ENCODE peak calls at places on chromosomes 2 and 18, in eight cellular contexts. One of them, this sample, is unnamed.

GRCh38 chr2:17538844-17539554 is 1.5 kb upstream of the VSNL1 start:
- DNase-seq in epithelial cell of esophagus: peak; percentile 98
- DNase-seq in H9: peak; percentile 78
- DNase-seq in GM12865: peak; percentile 37
- DNase-seq in fibroblast of mammary gland: peak; percentile 25
- DNase-seq in cardiac fibroblast: peak; percentile 63
- DNase-seq in stomach: peak; percentile 78
- DNase-seq in tibial artery: peak; percentile 58
- DNase-seq in this sample: no peak

GRCh38 chr2:58634653-58635347 is 393.7 kb upstream of the FANCL start:
- DNase-seq in fibroblast of mammary gland: peak; percentile 29
- DNase-seq in tibial artery: no peak
- DNase-seq in GM12865: no peak
- DNase-seq in stomach: no peak
- DNase-seq in H9: no peak
- DNase-seq in cardiac fibroblast: no peak
- DNase-seq in epithelial cell of esophagus: peak; percentile 84
- DNase-seq in this sample: no peak

GRCh38 chr2:127419448-127420038 is 1.3 kb downstream of the PROC start:
- DNase-seq in H9: no peak
- DNase-seq in cardiac fibroblast: no peak
- DNase-seq in tibial artery: no peak
- DNase-seq in fibroblast of mammary gland: no peak
- DNase-seq in epithelial cell of esophagus: no peak
- DNase-seq in stomach: peak; percentile 20
- DNase-seq in GM12865: no peak
- DNase-seq in this sample: no peak

GRCh38 chr2:13193075-13193474 is 476.3 kb downstream of the TRIB2 start:
- DNase-seq in cardiac fibroblast: peak; percentile 12
- DNase-seq in tibial artery: no peak
- DNase-seq in GM12865: peak; percentile 65
- DNase-seq in stomach: no peak
- DNase-seq in epithelial cell of esophagus: peak; percentile 34
- DNase-seq in H9: no peak
- DNase-seq in fibroblast of mammary gland: peak; percentile 14
- DNase-seq in this sample: no peak

GRCh38 chr18:57091231-57091630 is 55.7 kb upstream of the BOD1L2 start:
- DNase-seq in H9: no peak
- DNase-seq in cardiac fibroblast: no peak
- DNase-seq in fibroblast of mammary gland: no peak
- DNase-seq in tibial artery: no peak
- DNase-seq in stomach: no peak
- DNase-seq in epithelial cell of esophagus: no peak
- DNase-seq in GM12865: no peak
- DNase-seq in this sample: no peak

GRCh38 chr2:117980381-117980780 is 33.5 kb downstream of the CCDC93 start:
- DNase-seq in cardiac fibroblast: peak; percentile 44
- DNase-seq in tibial artery: no peak
- DNase-seq in GM12865: no peak
- DNase-seq in fibroblast of mammary gland: peak; percentile 87
- DNase-seq in epithelial cell of esophagus: no peak
- DNase-seq in stomach: no peak
- DNase-seq in H9: no peak
- DNase-seq in this sample: no peak

GRCh38 chr2:172431428-172431827 is 4.0 kb downstream of the ITGA6 start:
- DNase-seq in fibroblast of mammary gland: no peak
- DNase-seq in cardiac fibroblast: no peak
- DNase-seq in epithelial cell of esophagus: no peak
- DNase-seq in H9: no peak
- DNase-seq in stomach: peak; percentile 90
- DNase-seq in tibial artery: peak; percentile 24
- DNase-seq in GM12865: no peak
- DNase-seq in this sample: no peak

GRCh38 chr2:71880846-71881610 is 266.6 kb downstream of the CYP26B1 start:
- DNase-seq in GM12865: peak; percentile 21
- DNase-seq in epithelial cell of esophagus: peak; percentile 60
- DNase-seq in fibroblast of mammary gland: peak; percentile 84
- DNase-seq in tibial artery: peak; percentile 77
- DNase-seq in stomach: no peak
- DNase-seq in cardiac fibroblast: peak; percentile 64
- DNase-seq in H9: no peak
- DNase-seq in this sample: no peak

GRCh38 chr2:236397681-236398080 is 133.5 kb upstream of the ASB18 start:
- DNase-seq in cardiac fibroblast: no peak
- DNase-seq in H9: no peak
- DNase-seq in epithelial cell of esophagus: no peak
- DNase-seq in stomach: no peak
- DNase-seq in GM12865: no peak
- DNase-seq in tibial artery: no peak
- DNase-seq in fibroblast of mammary gland: no peak
- DNase-seq in this sample: no peak

GRCh38 chr18:76131738-76132137 is 363.3 kb downstream of the ZNF516 start:
- DNase-seq in GM12865: no peak
- DNase-seq in fibroblast of mammary gland: peak; percentile 66
- DNase-seq in H9: no peak
- DNase-seq in stomach: no peak
- DNase-seq in epithelial cell of esophagus: peak; percentile 79
- DNase-seq in cardiac fibroblast: no peak
- DNase-seq in tibial artery: no peak
- DNase-seq in this sample: no peak

GRCh38 chr2:97675714-97676113 is 6.2 kb downstream of the C2orf92 start:
- DNase-seq in epithelial cell of esophagus: no peak
- DNase-seq in GM12865: no peak
- DNase-seq in stomach: no peak
- DNase-seq in fibroblast of mammary gland: no peak
- DNase-seq in tibial artery: no peak
- DNase-seq in H9: no peak
- DNase-seq in cardiac fibroblast: no peak
- DNase-seq in this sample: peak; percentile 10

GRCh38 chr2:17800219-17800618 is 16.0 kb upstream of the MSGN1 start:
- DNase-seq in GM12865: no peak
- DNase-seq in epithelial cell of esophagus: no peak
- DNase-seq in stomach: no peak
- DNase-seq in H9: no peak
- DNase-seq in cardiac fibroblast: peak; percentile 39
- DNase-seq in tibial artery: no peak
- DNase-seq in fibroblast of mammary gland: no peak
- DNase-seq in this sample: no peak

GRCh38 chr18:36419913-36420531 is 122.5 kb downstream of the FHOD3 start:
- DNase-seq in epithelial cell of esophagus: peak; percentile 89
- DNase-seq in H9: no peak
- DNase-seq in GM12865: peak; percentile 79
- DNase-seq in cardiac fibroblast: no peak
- DNase-seq in tibial artery: no peak
- DNase-seq in stomach: no peak
- DNase-seq in fibroblast of mammary gland: peak; percentile 67
- DNase-seq in this sample: no peak

GRCh38 chr18:49075697-49076096 is 124.9 kb upstream of the SMAD7 start:
- DNase-seq in tibial artery: no peak
- DNase-seq in epithelial cell of esophagus: no peak
- DNase-seq in H9: no peak
- DNase-seq in cardiac fibroblast: no peak
- DNase-seq in fibroblast of mammary gland: no peak
- DNase-seq in GM12865: no peak
- DNase-seq in stomach: no peak
- DNase-seq in this sample: no peak

GRCh38 chr2:70509565-70509964 is 44.1 kb downstream of the TGFA start:
- DNase-seq in tibial artery: no peak
- DNase-seq in GM12865: no peak
- DNase-seq in cardiac fibroblast: no peak
- DNase-seq in fibroblast of mammary gland: peak; percentile 20
- DNase-seq in epithelial cell of esophagus: peak; percentile 93
- DNase-seq in H9: no peak
- DNase-seq in stomach: peak; percentile 36
- DNase-seq in this sample: peak; percentile 49

GRCh38 chr2:197076652-197077051 is 150.1 kb upstream of the PGAP1 start:
- DNase-seq in GM12865: no peak
- DNase-seq in stomach: no peak
- DNase-seq in fibroblast of mammary gland: no peak
- DNase-seq in cardiac fibroblast: no peak
- DNase-seq in epithelial cell of esophagus: no peak
- DNase-seq in tibial artery: no peak
- DNase-seq in H9: no peak
- DNase-seq in this sample: no peak

GRCh38 chr2:189698020-189698887 is 23.8 kb downstream of the ANKAR start:
- DNase-seq in epithelial cell of esophagus: peak; percentile 54
- DNase-seq in stomach: peak; percentile 30
- DNase-seq in tibial artery: peak; percentile 36
- DNase-seq in cardiac fibroblast: peak; percentile 69
- DNase-seq in GM12865: peak; percentile 54
- DNase-seq in fibroblast of mammary gland: peak; percentile 64
- DNase-seq in H9: peak; percentile 86
- DNase-seq in this sample: no peak

GRCh38 chr2:127953849-127954248 is 68.1 kb upstream of the AMMECR1L start:
- DNase-seq in fibroblast of mammary gland: no peak
- DNase-seq in stomach: no peak
- DNase-seq in GM12865: no peak
- DNase-seq in H9: no peak
- DNase-seq in epithelial cell of esophagus: no peak
- DNase-seq in tibial artery: no peak
- DNase-seq in cardiac fibroblast: no peak
- DNase-seq in this sample: no peak

GRCh38 chr2:143263045-143263625 is 133.9 kb downstream of the ARHGAP15 start:
- DNase-seq in stomach: no peak
- DNase-seq in cardiac fibroblast: no peak
- DNase-seq in GM12865: no peak
- DNase-seq in fibroblast of mammary gland: peak; percentile 15
- DNase-seq in tibial artery: no peak
- DNase-seq in H9: peak; percentile 38
- DNase-seq in epithelial cell of esophagus: peak; percentile 27
- DNase-seq in this sample: no peak
- TF ChIP-seq CTCF in stomach: no peak
- TF ChIP-seq CTCF in cardiac fibroblast: peak; percentile 21
- TF ChIP-seq CTCF in GM12865: no peak
- TF ChIP-seq CTCF in fibroblast of mammary gland: peak; percentile 30
- TF ChIP-seq CTCF in tibial artery: no peak
- TF ChIP-seq CTCF in H9: peak; percentile 69
- TF ChIP-seq CTCF in epithelial cell of esophagus: no peak
- TF ChIP-seq CTCF in this sample: no peak

GRCh38 chr2:264493-265468 is at the start of gene ACP1:
- DNase-seq in GM12865: peak; percentile 98
- DNase-seq in stomach: peak; percentile 99
- DNase-seq in fibroblast of mammary gland: peak; percentile 92
- DNase-seq in cardiac fibroblast: peak; percentile 96
- DNase-seq in tibial artery: peak; percentile 89
- DNase-seq in epithelial cell of esophagus: peak; percentile 99
- DNase-seq in H9: peak; percentile 99
- DNase-seq in this sample: peak; percentile 98
- TF ChIP-seq CTCF in GM12865: no peak
- TF ChIP-seq CTCF in stomach: no peak
- TF ChIP-seq CTCF in fibroblast of mammary gland: no peak
- TF ChIP-seq CTCF in cardiac fibroblast: no peak
- TF ChIP-seq CTCF in tibial artery: no peak
- TF ChIP-seq CTCF in epithelial cell of esophagus: no peak
- TF ChIP-seq CTCF in H9: no peak
- TF ChIP-seq CTCF in this sample: no peak

DNA sequence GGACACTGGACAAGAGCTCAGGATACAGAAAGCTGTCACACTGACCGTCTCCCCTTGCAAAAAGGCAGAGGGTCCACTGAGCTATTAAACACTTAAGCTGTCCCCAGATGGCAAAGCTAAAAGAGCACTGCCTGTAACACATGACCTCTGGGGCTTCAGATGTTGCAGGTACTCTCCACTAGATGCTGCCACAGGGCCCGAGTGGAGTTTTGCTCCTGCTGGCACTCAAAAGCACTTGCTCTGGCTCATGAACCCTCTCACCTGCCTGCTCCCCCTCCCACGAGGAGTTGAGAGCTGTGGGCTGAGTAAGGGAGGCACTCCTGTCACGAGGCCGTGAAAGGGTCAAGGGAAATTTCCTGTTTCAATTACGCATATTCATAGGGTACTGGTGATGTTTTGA is 227.9 kb downstream of the PRKCE start:
- DNase-seq in GM12865: peak; percentile 15
- DNase-seq in cardiac fibroblast: no peak
- DNase-seq in H9: peak; percentile 31
- DNase-seq in stomach: no peak
- DNase-seq in tibial artery: no peak
- DNase-seq in fibroblast of mammary gland: no peak
- DNase-seq in epithelial cell of esophagus: no peak
- DNase-seq in this sample: no peak
- TF ChIP-seq CTCF in GM12865: peak; percentile 6
- TF ChIP-seq CTCF in cardiac fibroblast: no peak
- TF ChIP-seq CTCF in H9: no peak
- TF ChIP-seq CTCF in stomach: no peak
- TF ChIP-seq CTCF in tibial artery: no peak
- TF ChIP-seq CTCF in fibroblast of mammary gland: no peak
- TF ChIP-seq CTCF in epithelial cell of esophagus: no peak
- TF ChIP-seq CTCF in this sample: no peak

GRCh38 chr18:60146220-60146960 is 226.2 kb downstream of the MC4R start:
- DNase-seq in stomach: no peak
- DNase-seq in fibroblast of mammary gland: peak; percentile 67
- DNase-seq in tibial artery: no peak
- DNase-seq in cardiac fibroblast: no peak
- DNase-seq in H9: no peak
- DNase-seq in epithelial cell of esophagus: no peak
- DNase-seq in GM12865: peak; percentile 20
- DNase-seq in this sample: no peak

GRCh38 chr18:60147326-60147725 is 225.2 kb downstream of the MC4R start:
- DNase-seq in stomach: no peak
- DNase-seq in tibial artery: no peak
- DNase-seq in fibroblast of mammary gland: no peak
- DNase-seq in epithelial cell of esophagus: no peak
- DNase-seq in H9: no peak
- DNase-seq in cardiac fibroblast: no peak
- DNase-seq in GM12865: peak; percentile 4
- DNase-seq in this sample: no peak

GRCh38 chr18:60145776-60146175 is 226.8 kb downstream of the MC4R start:
- DNase-seq in stomach: no peak
- DNase-seq in fibroblast of mammary gland: no peak
- DNase-seq in H9: no peak
- DNase-seq in cardiac fibroblast: no peak
- DNase-seq in tibial artery: no peak
- DNase-seq in GM12865: no peak
- DNase-seq in epithelial cell of esophagus: no peak
- DNase-seq in this sample: no peak
- TF ChIP-seq CTCF in stomach: no peak
- TF ChIP-seq CTCF in fibroblast of mammary gland: no peak
- TF ChIP-seq CTCF in H9: no peak
- TF ChIP-seq CTCF in cardiac fibroblast: no peak
- TF ChIP-seq CTCF in tibial artery: no peak
- TF ChIP-seq CTCF in GM12865: no peak
- TF ChIP-seq CTCF in epithelial cell of esophagus: no peak
- TF ChIP-seq CTCF in this sample: no peak

DNA sequence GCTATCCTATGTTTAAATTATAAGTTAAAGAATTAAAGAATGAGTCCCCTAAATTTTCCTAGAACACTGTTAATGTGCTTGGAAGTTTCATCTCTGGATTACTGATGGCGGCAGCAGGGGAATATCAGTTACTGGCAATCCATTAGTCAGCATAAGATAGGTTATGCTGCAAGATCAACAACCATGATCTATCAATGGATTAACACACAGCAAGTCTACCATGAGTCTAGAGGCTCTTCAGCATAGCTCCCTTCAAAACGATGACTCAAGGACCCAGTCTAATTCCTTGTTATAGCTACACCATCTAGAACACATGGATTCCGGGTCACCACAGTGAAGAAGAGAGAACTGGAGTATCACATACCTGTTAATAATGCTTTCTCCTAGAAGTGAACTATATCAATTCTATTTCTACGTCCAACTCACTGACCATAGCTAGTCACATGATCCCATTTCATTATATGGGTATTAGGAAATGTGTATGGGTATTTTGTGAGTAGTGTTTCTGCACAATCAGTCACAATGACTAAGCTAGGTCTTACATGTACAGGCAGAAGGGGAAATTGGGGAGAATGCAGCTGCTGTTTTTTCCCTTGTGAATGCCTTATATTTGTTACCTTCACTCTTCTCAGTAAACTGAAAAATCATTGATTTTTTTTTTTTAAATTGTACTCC is 108.3 kb upstream of the MAPRE2 start:
- DNase-seq in tibial artery: no peak
- DNase-seq in GM12865: no peak
- DNase-seq in cardiac fibroblast: no peak
- DNase-seq in stomach: no peak
- DNase-seq in fibroblast of mammary gland: peak; percentile 6
- DNase-seq in H9: no peak
- DNase-seq in epithelial cell of esophagus: peak; percentile 45
- DNase-seq in this sample: no peak
- TF ChIP-seq CTCF in tibial artery: no peak
- TF ChIP-seq CTCF in GM12865: no peak
- TF ChIP-seq CTCF in cardiac fibroblast: no peak
- TF ChIP-seq CTCF in stomach: no peak
- TF ChIP-seq CTCF in fibroblast of mammary gland: no peak
- TF ChIP-seq CTCF in H9: no peak
- TF ChIP-seq CTCF in epithelial cell of esophagus: no peak
- TF ChIP-seq CTCF in this sample: no peak